ENCODE peak calls at places on chromosomes 4 and X, in six cellular contexts. S is fibroblast of lung, L is ovary, C is mesenchymal stem cell, D is HFF-Myc, K is AG04449. Y is an unnamed sample.

GRCh38 chr4:65670331-65671031 is at the start of gene EPHA5:
- DNase-seq in S (peak), L (peak), C (peak), D (no peak), K (peak), Y (peak)

GRCh38 chr4:87839309-87839946 is 6.7 kb downstream of the MEPE start:
- DNase-seq in S (peak), L (no peak), C (peak), D (no peak), K (no peak), Y (peak)

GRCh38 chr4:61273237-61273636 is 73.1 kb downstream of the ADGRL3 start:
- DNase-seq in S (peak), L (no peak), C (peak), D (no peak), K (no peak), Y (no peak)

GRCh38 chrX:111169141-111169540 is 73.2 kb downstream of the PAK3 start:
- DNase-seq in S (no peak), L (no peak), C (no peak), D (no peak), K (no peak), Y (no peak)

GRCh38 chrX:12878536-12878935 is 11.7 kb downstream of the TLR7 start:
- DNase-seq in S (no peak), L (no peak), C (no peak), D (no peak), K (no peak), Y (no peak)

GRCh38 chrX:49100704-49101628 is 21.3 kb upstream of the WDR45 start:
- DNase-seq in S (peak), L (peak), C (peak), D (peak), K (peak), Y (peak)

GRCh38 chr4:123750044-123750443 is 353.4 kb downstream of the SPRY1 start:
- DNase-seq in S (no peak), L (no peak), C (no peak), D (peak), K (no peak), Y (no peak)

GRCh38 chr4:128583753-128584712 is 225.5 kb upstream of the JADE1 start:
- DNase-seq in S (peak), L (no peak), C (no peak), D (no peak), K (no peak), Y (no peak)

GRCh38 chr4:124685851-124686250 is 26.7 kb downstream of the ANKRD50 start:
- DNase-seq in S (no peak), L (no peak), C (no peak), D (no peak), K (no peak), Y (no peak)

GRCh38 chr4:180840142-180840541 is 1403.1 kb upstream of the TENM3 start:
- DNase-seq in S (no peak), L (no peak), C (no peak), D (no peak), K (no peak), Y (no peak)

GRCh38 chr4:128191115-128191897 is 96.3 kb downstream of the PGRMC2 start:
- DNase-seq in S (peak), L (peak), C (peak), D (peak), K (peak), Y (peak)

GRCh38 chr4:125283702-125284279 is 31.0 kb upstream of the FAT4 start:
- DNase-seq in S (peak), L (no peak), C (peak), D (no peak), K (no peak), Y (peak)

GRCh38 chrX:40106677-40107290 is 9.0 kb upstream of the BCOR start:
- DNase-seq in S (no peak), L (no peak), C (peak), D (no peak), K (no peak), Y (no peak)

GRCh38 chrX:69746051-69746450 is 130.1 kb downstream of the EDA start:
- DNase-seq in S (no peak), L (no peak), C (no peak), D (no peak), K (no peak), Y (no peak)

GRCh38 chr4:44157611-44158277 is 290.9 kb downstream of the KCTD8 start:
- DNase-seq in S (peak), L (no peak), C (peak), D (no peak), K (no peak), Y (no peak)

GRCh38 chr4:186761281-186761897 is 37.7 kb upstream of the FAT1 start:
- DNase-seq in S (no peak), L (no peak), C (no peak), D (no peak), K (no peak), Y (no peak)

GRCh38 chr4:139279723-139280620 is at the start of gene MGARP:
- DNase-seq in S (peak), L (peak), C (peak), D (no peak), K (no peak), Y (no peak)

GRCh38 chrX:10381218-10381617 is 224.4 kb downstream of the CLCN4 start:
- DNase-seq in S (no peak), L (no peak), C (no peak), D (no peak), K (no peak), Y (no peak)

GRCh38 chrX:17028381-17028780 is 81.9 kb downstream of the REPS2 start:
- DNase-seq in S (no peak), L (no peak), C (no peak), D (no peak), K (no peak), Y (no peak)

GRCh38 chrX:13471269-13471668 is 98.1 kb upstream of the EGFL6 start:
- DNase-seq in S (no peak), L (no peak), C (no peak), D (no peak), K (no peak), Y (no peak)

GRCh38 chrX:8504451-8504850 is 39.8 kb downstream of the VCX3B start:
- DNase-seq in S (peak), L (no peak), C (peak), D (no peak), K (no peak), Y (no peak)

GRCh38 chrX:71111141-71111843 is at the start of gene IL2RG:
- DNase-seq in S (no peak), L (no peak), C (no peak), D (no peak), K (no peak), Y (peak)

DNA sequence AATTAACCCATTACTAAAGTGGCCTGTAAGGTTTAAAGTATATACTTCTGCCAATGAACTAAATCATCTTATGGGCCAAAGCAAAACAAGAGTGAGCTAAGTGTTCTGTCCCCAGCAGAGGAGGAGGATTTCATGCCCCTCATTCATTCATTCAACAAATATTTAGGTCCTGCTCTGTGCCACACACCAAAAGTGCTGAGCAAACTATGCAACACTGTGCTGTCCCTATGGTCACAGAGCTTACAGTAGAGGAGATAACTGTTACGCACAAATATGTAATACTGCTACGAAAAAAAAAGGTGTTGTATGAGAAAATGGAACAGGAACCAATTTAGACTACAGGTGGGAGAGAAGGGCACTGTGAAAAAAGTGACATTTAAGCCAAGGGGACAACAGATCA is 1.7 kb downstream of the SH3KBP1 start:
- DNase-seq in S (no peak), L (no peak), C (no peak), D (no peak), K (no peak), Y (no peak)
- H3K4me3 ChIP-seq in S (no peak), L (no peak), C (peak), D (no peak), K (peak), Y (peak)

GRCh38 chr4:76251448-76252270 is at the start of gene FAM47E:
- DNase-seq in S (peak), L (peak), C (peak), D (no peak), K (no peak), Y (no peak)

GRCh38 chr4:76253511-76253910 is 2.0 kb downstream of the FAM47E start:
- DNase-seq in S (no peak), L (no peak), C (no peak), D (no peak), K (no peak), Y (no peak)

GRCh38 chr4:76256032-76256431 is 4.5 kb downstream of the FAM47E start:
- DNase-seq in S (no peak), L (no peak), C (no peak), D (no peak), K (no peak), Y (no peak)

GRCh38 chr4:76250962-76251361 is 559 bp upstream of the FAM47E start:
- DNase-seq in S (peak), L (no peak), C (no peak), D (no peak), K (no peak), Y (no peak)

GRCh38 chr4:76252271-76252653 is 741 bp downstream of the FAM47E start:
- DNase-seq in S (no peak), L (no peak), C (no peak), D (no peak), K (no peak), Y (no peak)
- H3K4me3 ChIP-seq in S (no peak), L (no peak), C (peak), D (no peak), K (no peak), Y (no peak)

DNA sequence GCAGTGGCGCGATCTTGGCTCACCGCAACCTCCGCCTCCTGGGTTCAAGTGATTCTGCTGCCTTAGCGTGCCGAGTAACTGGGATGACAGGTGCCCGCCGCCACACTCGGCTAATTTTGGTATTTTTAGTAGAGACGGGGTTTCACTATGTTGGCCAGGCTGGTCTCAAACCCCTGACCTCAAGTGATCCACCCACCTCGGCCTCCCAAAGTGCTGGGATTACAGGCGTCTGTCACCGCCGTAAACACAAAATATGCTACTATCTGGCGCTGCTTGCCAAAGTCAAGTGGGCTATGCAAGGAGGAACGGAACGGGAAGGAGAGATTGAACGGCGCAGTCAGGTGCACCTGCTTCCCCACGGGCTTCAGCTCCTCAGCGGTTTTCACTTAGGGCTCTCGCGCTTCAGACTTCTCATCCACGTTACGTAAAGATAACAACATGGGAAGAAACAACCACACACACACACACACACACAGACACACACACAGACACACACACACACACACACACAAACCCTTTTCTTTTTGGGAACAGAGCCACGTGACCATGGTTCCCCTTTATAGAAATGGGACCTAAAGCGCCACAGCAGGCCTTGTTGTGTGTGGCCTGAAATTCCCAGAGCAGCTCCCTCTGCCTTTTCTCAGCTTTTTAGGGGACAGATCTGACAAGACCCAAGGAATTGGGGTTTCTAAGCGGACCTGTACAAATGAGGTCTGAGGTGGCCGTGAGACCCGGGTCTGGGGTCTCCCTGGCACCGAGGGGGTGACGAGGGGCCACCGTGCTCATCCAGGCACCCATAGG is 1.5 kb downstream of the P2RY8 start:
- DNase-seq in S (no peak), L (peak), C (no peak), D (no peak), K (no peak), Y (peak)
- H3K4me3 ChIP-seq in S (no peak), L (no peak), C (no peak), D (no peak), K (no peak), Y (peak)

GRCh38 chr4:168408620-168409019 is 71.7 kb downstream of the DDX60L start:
- DNase-seq in S (peak), L (peak), C (peak), D (peak), K (peak), Y (no peak)
- H3K4me3 ChIP-seq in S (no peak), L (no peak), C (peak), D (no peak), K (no peak), Y (no peak)

GRCh38 chr4:82567444-82567843 is 5.7 kb upstream of the TMEM150C start:
- DNase-seq in S (no peak), L (no peak), C (no peak), D (no peak), K (no peak), Y (no peak)

GRCh38 chr4:82559735-82560120 is 2.1 kb downstream of the TMEM150C start:
- DNase-seq in S (no peak), L (no peak), C (no peak), D (no peak), K (no peak), Y (no peak)

GRCh38 chr4:82560853-82561744 is 689 bp downstream of the TMEM150C start:
- DNase-seq in S (no peak), L (peak), C (no peak), D (no peak), K (no peak), Y (no peak)

GRCh38 chr4:82561745-82562552 is at the start of gene TMEM150C:
- DNase-seq in S (peak), L (peak), C (peak), D (no peak), K (no peak), Y (no peak)

DNA sequence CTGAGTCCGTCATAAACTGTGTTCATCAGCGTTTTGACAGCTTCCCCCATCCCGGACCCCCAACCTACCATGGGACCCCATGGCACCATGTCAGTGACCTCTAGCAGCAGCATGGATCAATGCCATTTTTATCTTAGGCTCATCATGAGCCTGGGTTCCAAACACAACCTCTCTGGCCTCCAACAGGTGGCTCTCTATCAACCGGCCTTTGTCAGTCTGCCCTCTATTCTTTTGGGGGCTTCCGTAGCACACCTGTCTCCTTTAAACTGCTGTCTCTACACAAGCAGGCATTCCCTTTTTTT is 716 bp upstream of the TMEM150C start:
- DNase-seq in S (no peak), L (no peak), C (no peak), D (no peak), K (no peak), Y (no peak)
- H3K4me3 ChIP-seq in S (no peak), L (no peak), C (no peak), D (no peak), K (peak), Y (peak)

DNA sequence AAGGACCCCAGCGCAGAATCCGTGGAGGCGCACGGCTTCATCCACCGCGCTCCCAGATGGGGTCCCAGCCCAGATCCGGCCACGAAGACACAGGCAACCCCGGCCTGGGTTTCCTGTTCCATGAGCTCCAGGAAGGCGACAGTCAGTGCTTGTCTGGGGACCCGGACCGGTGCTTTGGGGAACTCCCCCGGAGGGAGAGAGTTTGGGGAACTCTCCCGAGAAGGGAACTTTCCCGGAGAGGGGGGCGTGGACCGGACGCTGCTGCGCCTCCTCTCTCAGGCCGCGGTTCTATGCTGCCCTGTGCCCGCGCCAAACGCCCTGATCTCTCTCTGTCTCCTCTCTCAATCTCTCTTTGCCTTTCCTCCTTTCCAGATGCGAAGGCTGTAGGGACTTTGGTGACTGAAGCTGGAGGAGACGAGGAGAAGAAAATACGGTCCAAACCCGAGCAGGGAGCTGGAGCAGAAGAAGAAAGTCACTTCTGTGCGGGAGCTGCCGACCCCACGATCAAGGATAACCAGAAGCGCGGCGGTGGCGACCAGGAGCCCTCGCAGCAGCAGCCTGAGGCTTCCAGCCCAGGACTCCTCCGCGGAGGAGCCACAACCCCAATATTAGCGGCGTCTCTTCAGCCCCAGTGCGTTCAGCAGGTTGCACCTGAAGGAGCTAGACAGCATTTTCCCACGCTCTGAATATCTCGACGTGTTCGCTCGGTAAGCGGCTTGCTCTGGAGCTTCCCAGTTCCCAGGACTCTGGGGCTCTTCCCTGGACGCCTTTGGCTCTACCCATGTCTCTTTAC is 47.6 kb upstream of the NKAP start:
- DNase-seq in S (no peak), L (no peak), C (no peak), D (no peak), K (no peak), Y (no peak)
- H3K4me3 ChIP-seq in S (no peak), L (no peak), C (peak), D (no peak), K (no peak), Y (no peak)

GRCh38 chrX:44872319-44872816 is 620 bp upstream of the KDM6A start:
- DNase-seq in S (no peak), L (peak), C (peak), D (no peak), K (no peak), Y (no peak)

GRCh38 chrX:44873415-44874270 is 655 bp downstream of the KDM6A start:
- DNase-seq in S (peak), L (peak), C (peak), D (no peak), K (no peak), Y (no peak)

GRCh38 chrX:44872817-44873414 is at the start of gene KDM6A:
- DNase-seq in S (peak), L (peak), C (peak), D (peak), K (peak), Y (peak)

GRCh38 chrX:44874481-44875184 is 1.6 kb downstream of the KDM6A start:
- DNase-seq in S (peak), L (peak), C (peak), D (no peak), K (no peak), Y (no peak)

GRCh38 chrX:44871114-44871645 is 1.8 kb upstream of the KDM6A start:
- DNase-seq in S (peak), L (no peak), C (peak), D (no peak), K (no peak), Y (no peak)
- H3K4me3 ChIP-seq in S (peak), L (no peak), C (peak), D (peak), K (peak), Y (no peak)

GRCh38 chr4:176189891-176190795 is 5.2 kb downstream of the SPATA4 start:
- DNase-seq in S (no peak), L (no peak), C (peak), D (no peak), K (no peak), Y (no peak)
- H3K4me3 ChIP-seq in S (no peak), L (no peak), C (no peak), D (no peak), K (no peak), Y (no peak)

DNA sequence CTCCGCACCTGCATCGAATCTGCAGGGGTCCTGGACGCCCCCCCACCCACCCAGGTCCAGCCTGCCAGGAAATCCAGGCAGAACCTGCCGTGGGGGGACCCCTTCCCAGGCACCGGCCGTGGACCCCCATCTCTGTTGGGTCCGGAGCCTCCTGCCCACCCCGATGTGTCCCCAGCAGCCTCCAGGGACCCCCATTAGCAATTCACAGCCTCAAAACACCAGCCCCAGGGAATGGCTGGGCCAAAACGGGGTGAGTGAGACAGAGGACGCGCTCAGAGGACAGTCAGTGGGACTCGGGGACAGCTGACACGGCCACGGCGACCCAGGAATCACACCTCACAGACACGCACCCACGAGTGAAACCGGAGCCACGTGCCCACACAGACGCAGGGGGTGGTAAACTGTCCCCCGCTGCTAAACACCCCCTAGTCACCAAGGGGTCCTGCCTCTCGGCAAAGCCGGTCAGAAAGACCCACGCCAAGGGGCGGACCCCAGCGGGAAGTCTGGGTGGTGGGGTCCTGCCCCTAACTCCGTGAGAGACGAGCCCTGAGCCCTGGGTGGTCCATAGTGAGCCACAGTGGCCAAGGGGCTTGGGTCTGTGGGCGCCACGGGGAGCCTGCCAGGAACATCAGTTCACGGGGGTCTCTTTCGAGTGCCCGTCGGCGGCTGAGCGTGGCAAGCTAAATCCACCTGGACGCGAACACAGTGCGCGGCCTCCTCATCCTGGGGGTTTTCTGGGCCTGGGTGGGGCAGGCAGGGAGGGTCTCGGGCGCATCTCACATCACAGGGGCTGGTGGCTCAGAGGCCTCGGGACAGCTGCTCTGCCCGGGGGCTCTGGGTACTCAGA is 126.5 kb upstream of the NKX1-1 start:
- DNase-seq in S (no peak), L (no peak), C (no peak), D (no peak), K (no peak), Y (no peak)
- H3K4me3 ChIP-seq in S (no peak), L (no peak), C (no peak), D (no peak), K (no peak), Y (no peak)

GRCh38 chr4:183099537-183100297 is 660 bp downstream of the WWC2 start:
- DNase-seq in S (no peak), L (peak), C (peak), D (no peak), K (no peak), Y (no peak)
- H3K4me3 ChIP-seq in S (peak), L (peak), C (peak), D (peak), K (peak), Y (peak)

Y was measured in Jurkat, Clone E6-1.